ENCODE peak calls at places on chromosomes 2 and 18, in five cellular contexts. O, V, U, M and P are unnamed samples.

GRCh38 chr2:126990605-126991532 is 92.2 kb downstream of the TEX51 start:
- DNase-seq in O (no peak), V (no peak), U (no peak), M (no peak), P (no peak)

GRCh38 chr2:178666458-178666857 is 140.8 kb downstream of the TTN start:
- DNase-seq in O (no peak), V (no peak), U (no peak), M (no peak), P (no peak)

GRCh38 chr2:123468071-123468470 is 557.0 kb upstream of the CNTNAP5 start:
- DNase-seq in O (no peak), V (no peak), U (peak; percentile 74), M (no peak), P (no peak)

GRCh38 chr2:65778126-65778525 is 345.7 kb upstream of the SPRED2 start:
- DNase-seq in O (no peak), V (no peak), U (peak; percentile 41), M (no peak), P (peak; percentile 7)

GRCh38 chr18:58091099-58091611 is 47.1 kb downstream of the NEDD4L start:
- DNase-seq in O (no peak), V (no peak), U (peak; percentile 86), M (no peak), P (no peak)

GRCh38 chr18:11005528-11005927 is 143.8 kb downstream of the PIEZO2 start:
- DNase-seq in O (no peak), V (no peak), U (peak; percentile 1), M (peak; percentile 6), P (no peak)

GRCh38 chr2:42063383-42064171 is 15.8 kb downstream of the PKDCC start:
- DNase-seq in O (no peak), V (no peak), U (no peak), M (no peak), P (no peak)

GRCh38 chr2:71746946-71747501 is 293.7 kb downstream of the DYSF start:
- DNase-seq in O (no peak), V (no peak), U (no peak), M (no peak), P (no peak)

GRCh38 chr2:59276033-59276432 is 1034.9 kb upstream of the FANCL start:
- DNase-seq in O (no peak), V (no peak), U (no peak), M (no peak), P (peak; percentile 29)

GRCh38 chr2:45836740-45837139 is 185.3 kb downstream of the PRKCE start:
- DNase-seq in O (no peak), V (no peak), U (no peak), M (no peak), P (no peak)

GRCh38 chr2:134458454-134458853 is 204.6 kb downstream of the MGAT5 start:
- DNase-seq in O (no peak), V (no peak), U (no peak), M (no peak), P (no peak)

GRCh38 chr2:207725815-207726578 is 14.6 kb downstream of the CCNYL1 start:
- DNase-seq in O (no peak), V (peak; percentile 75), U (peak; percentile 38), M (no peak), P (no peak)

GRCh38 chr2:186590538-186591441 is 934 bp downstream of the ITGAV start:
- DNase-seq in O (peak; percentile 5), V (peak; percentile 57), U (peak; percentile 65), M (no peak), P (no peak)

GRCh38 chr2:46717733-46718121 is 197.9 kb downstream of the MCFD2 start:
- DNase-seq in O (no peak), V (no peak), U (no peak), M (no peak), P (no peak)

GRCh38 chr2:239245872-239246701 is 154.7 kb downstream of the HDAC4 start:
- DNase-seq in O (no peak), V (peak; percentile 69), U (peak; percentile 56), M (no peak), P (no peak)

GRCh38 chr2:148391324-148391723 is 253.2 kb upstream of the EPC2 start:
- DNase-seq in O (no peak), V (no peak), U (peak; percentile 6), M (no peak), P (no peak)

GRCh38 chr2:46383113-46383395 is 85.8 kb downstream of the EPAS1 start:
- DNase-seq in O (no peak), V (no peak), U (no peak), M (no peak), P (no peak)

GRCh38 chr2:128258218-128258617 is 60.5 kb downstream of the HS6ST1 start:
- DNase-seq in O (no peak), V (no peak), U (no peak), M (no peak), P (no peak)

GRCh38 chr2:107364361-107364950 is 462.2 kb upstream of the RGPD4 start:
- DNase-seq in O (no peak), V (no peak), U (peak; percentile 1), M (no peak), P (no peak)

GRCh38 chr2:71640459-71640858 is 187.1 kb downstream of the DYSF start:
- DNase-seq in O (no peak), V (no peak), U (no peak), M (no peak), P (no peak)

GRCh38 chr2:238684362-238685326 is 163.2 kb upstream of the TWIST2 start:
- DNase-seq in O (no peak), V (no peak), U (peak; percentile 98), M (no peak), P (no peak)

GRCh38 chr2:97740590-97741182 is 27.3 kb downstream of the ZAP70 start:
- DNase-seq in O (no peak), V (no peak), U (peak; percentile 31), M (peak; percentile 37), P (peak; percentile 70)

GRCh38 chr2:101087638-101088037 is 63.5 kb downstream of the TBC1D8 start:
- DNase-seq in O (no peak), V (no peak), U (no peak), M (no peak), P (no peak)

GRCh38 chr2:152541712-152542111 is 175.5 kb downstream of the PRPF40A start:
- DNase-seq in O (no peak), V (no peak), U (no peak), M (no peak), P (no peak)

GRCh38 chr18:48108136-48108535 is 177.7 kb upstream of the SMAD2 start:
- DNase-seq in O (no peak), V (no peak), U (no peak), M (no peak), P (no peak)

GRCh38 chr2:213001285-213001910 is 150.0 kb downstream of the IKZF2 start:
- DNase-seq in O (no peak), V (no peak), U (no peak), M (no peak), P (no peak)

GRCh38 chr2:201432038-201432437 is 19.2 kb downstream of the TRAK2 start:
- DNase-seq in O (no peak), V (no peak), U (peak; percentile 74), M (no peak), P (no peak)

GRCh38 chr18:9861933-9862332 is 23.8 kb upstream of the TXNDC2 start:
- DNase-seq in O (no peak), V (no peak), U (no peak), M (no peak), P (no peak)

GRCh38 chr2:207283356-207283755 is 117.6 kb upstream of the KLF7 start:
- DNase-seq in O (no peak), V (no peak), U (no peak), M (no peak), P (no peak)

GRCh38 chr2:235126771-235127170 is 175.0 kb downstream of the SH3BP4 start:
- DNase-seq in O (no peak), V (no peak), U (no peak), M (no peak), P (peak; percentile 22)

GRCh38 chr18:48815581-48816324 is 135.0 kb downstream of the SMAD7 start:
- DNase-seq in O (no peak), V (no peak), U (no peak), M (no peak), P (no peak)

GRCh38 chr2:43071629-43072550 is 154.5 kb downstream of the ZFP36L2 start:
- DNase-seq in O (no peak), V (no peak), U (no peak), M (no peak), P (no peak)

GRCh38 chr18:56977284-56977683 is 169.6 kb upstream of the BOD1L2 start:
- DNase-seq in O (no peak), V (no peak), U (no peak), M (no peak), P (no peak)

GRCh38 chr18:74598350-74599001 is 806 bp downstream of the ZNF407 start:
- DNase-seq in O (peak; percentile 62), V (peak; percentile 57), U (peak; percentile 32), M (peak; percentile 48), P (no peak)

GRCh38 chr18:28065031-28065792 is 111.7 kb downstream of the CDH2 start:
- DNase-seq in O (no peak), V (no peak), U (peak; percentile 79), M (peak; percentile 38), P (no peak)

GRCh38 chr2:69576895-69577294 is 66.6 kb downstream of the AAK1 start:
- DNase-seq in O (no peak), V (no peak), U (no peak), M (no peak), P (no peak)